ENCODE peak calls at places on chromosome 7, in nine cellular contexts. X is A549; F is substantia nigra; D is SK-N-SH; J is astrocyte; M is psoas muscle; N is mammary epithelial cell; O is CD8-positive, alpha-beta memory T cell; G is ovary. Q is an unnamed sample.

GRCh38 chr7:129530881-129531391 is 28.6 kb downstream of the SMKR1 start:
- DNase-seq in X (peak), F (no peak), D (no peak), J (peak), M (no peak), N (peak), O (no peak), G (no peak), Q (no peak)

GRCh38 chr7:137656227-137656849 is 190.4 kb downstream of the DGKI start:
- DNase-seq in X (peak), F (no peak), D (peak), J (peak), M (peak), N (peak), O (peak), G (peak), Q (peak)

GRCh38 chr7:55073051-55073511 is 54.3 kb downstream of the EGFR start:
- DNase-seq in X (peak), F (no peak), D (no peak), J (peak), M (no peak), N (peak), O (no peak), G (no peak), Q (no peak)

GRCh38 chr7:69782917-69783684 is 184.8 kb downstream of the AUTS2 start:
- DNase-seq in X (no peak), F (no peak), D (no peak), J (peak), M (peak), N (no peak), O (no peak), G (peak), Q (peak)

GRCh38 chr7:49433794-49434193 is 339.6 kb upstream of the VWC2 start:
- DNase-seq in X (no peak), F (no peak), D (no peak), J (no peak), M (no peak), N (no peak), O (no peak), G (no peak), Q (no peak)

GRCh38 chr7:16609842-16610450 is 35.6 kb downstream of the ANKMY2 start:
- DNase-seq in X (peak), F (no peak), D (no peak), J (no peak), M (no peak), N (no peak), O (no peak), G (no peak), Q (no peak)

GRCh38 chr7:157897686-157898085 is 560.9 kb downstream of the DNAJB6 start:
- DNase-seq in X (no peak), F (no peak), D (peak), J (no peak), M (no peak), N (no peak), O (no peak), G (no peak), Q (no peak)

GRCh38 chr7:129612112-129613015 is 844 bp downstream of the NRF1 start:
- DNase-seq in X (peak), F (no peak), D (peak), J (no peak), M (peak), N (peak), O (peak), G (peak), Q (no peak)

GRCh38 chr7:24401628-24402593 is 117.9 kb downstream of the NPY start:
- DNase-seq in X (peak), F (no peak), D (peak), J (peak), M (no peak), N (peak), O (no peak), G (no peak), Q (no peak)

GRCh38 chr7:151632750-151633515 is 113.2 kb upstream of the RHEB start:
- DNase-seq in X (no peak), F (no peak), D (no peak), J (peak), M (peak), N (peak), O (peak), G (peak), Q (no peak)

GRCh38 chr7:114930829-114931655 is 9.1 kb downstream of the MDFIC start:
- DNase-seq in X (no peak), F (no peak), D (no peak), J (peak), M (no peak), N (peak), O (no peak), G (no peak), Q (no peak)

GRCh38 chr7:116258734-116259133 is 48.4 kb downstream of the TES start:
- DNase-seq in X (peak), F (no peak), D (peak), J (no peak), M (no peak), N (peak), O (no peak), G (no peak), Q (no peak)

GRCh38 chr7:117784315-117784714 is 88.9 kb downstream of the CTTNBP2 start:
- DNase-seq in X (no peak), F (no peak), D (no peak), J (no peak), M (no peak), N (no peak), O (no peak), G (no peak), Q (no peak)

GRCh38 chr7:90597527-90597871 is 1.4 kb downstream of the CDK14 start:
- DNase-seq in X (no peak), F (no peak), D (no peak), J (no peak), M (no peak), N (no peak), O (no peak), G (no peak), Q (no peak)

GRCh38 chr7:97971120-97971989 is 18.6 kb downstream of the OCM2 start:
- DNase-seq in X (peak), F (no peak), D (peak), J (peak), M (no peak), N (peak), O (no peak), G (no peak), Q (no peak)

GRCh38 chr7:50448823-50449222 is 1.3 kb downstream of the FIGNL1 start:
- DNase-seq in X (no peak), F (no peak), D (no peak), J (no peak), M (no peak), N (no peak), O (no peak), G (no peak), Q (no peak)

GRCh38 chr7:28714452-28715120 is 243.5 kb downstream of the TRIL start:
- DNase-seq in X (no peak), F (no peak), D (no peak), J (no peak), M (no peak), N (no peak), O (no peak), G (no peak), Q (no peak)

GRCh38 chr7:36281945-36282727 is 107.5 kb upstream of the ANLN start:
- DNase-seq in X (no peak), F (no peak), D (no peak), J (no peak), M (no peak), N (no peak), O (no peak), G (no peak), Q (no peak)

GRCh38 chr7:32161708-32162107 is 91.5 kb upstream of the PDE1C start:
- DNase-seq in X (peak), F (no peak), D (no peak), J (peak), M (no peak), N (peak), O (no peak), G (no peak), Q (no peak)

GRCh38 chr7:94368371-94368791 is 26.3 kb upstream of the COL1A2 start:
- DNase-seq in X (no peak), F (no peak), D (peak), J (peak), M (no peak), N (peak), O (no peak), G (no peak), Q (no peak)

GRCh38 chr7:78499283-78499682 is 700.7 kb downstream of the PHTF2 start:
- DNase-seq in X (no peak), F (no peak), D (no peak), J (no peak), M (no peak), N (no peak), O (no peak), G (no peak), Q (no peak)

GRCh38 chr7:150481207-150481920 is 30.9 kb downstream of the GIMAP8 start:
- DNase-seq in X (no peak), F (no peak), D (no peak), J (no peak), M (no peak), N (no peak), O (peak), G (no peak), Q (no peak)

GRCh38 chr7:106840342-106840741 is 24.7 kb upstream of the PIK3CG start:
- DNase-seq in X (no peak), F (no peak), D (no peak), J (peak), M (no peak), N (peak), O (no peak), G (no peak), Q (no peak)

GRCh38 chr7:126185959-126186580 is 1066.7 kb downstream of the GRM8 start:
- DNase-seq in X (no peak), F (no peak), D (peak), J (no peak), M (no peak), N (peak), O (no peak), G (no peak), Q (no peak)

GRCh38 chr7:156777364-156778069 is 115.5 kb downstream of the LMBR1 start:
- DNase-seq in X (no peak), F (no peak), D (peak), J (peak), M (no peak), N (peak), O (no peak), G (no peak), Q (no peak)

GRCh38 chr7:155296788-155297516 is 726 bp upstream of the INSIG1 start:
- DNase-seq in X (peak), F (no peak), D (no peak), J (peak), M (peak), N (peak), O (peak), G (peak), Q (peak)

GRCh38 chr7:30019387-30019786 is 7.1 kb downstream of the FKBP14 start:
- DNase-seq in X (no peak), F (no peak), D (no peak), J (no peak), M (no peak), N (no peak), O (no peak), G (no peak), Q (no peak)

GRCh38 chr7:45267262-45267661 is 109.7 kb downstream of the RAMP3 start:
- DNase-seq in X (no peak), F (no peak), D (no peak), J (no peak), M (no peak), N (peak), O (no peak), G (no peak), Q (no peak)

GRCh38 chr7:39609084-39609461 is 14.3 kb upstream of the RALA start:
- DNase-seq in X (no peak), F (no peak), D (peak), J (peak), M (peak), N (peak), O (no peak), G (no peak), Q (no peak)

GRCh38 chr7:12653127-12653917 is 34.1 kb upstream of the ARL4A start:
- DNase-seq in X (no peak), F (no peak), D (no peak), J (peak), M (no peak), N (no peak), O (no peak), G (no peak), Q (no peak)
- H3K27ac ChIP-seq in X (no peak), F (no peak), D (peak), J (no peak), M (no peak), N (no peak), O (no peak), G (no peak), Q (no peak)

DNA sequence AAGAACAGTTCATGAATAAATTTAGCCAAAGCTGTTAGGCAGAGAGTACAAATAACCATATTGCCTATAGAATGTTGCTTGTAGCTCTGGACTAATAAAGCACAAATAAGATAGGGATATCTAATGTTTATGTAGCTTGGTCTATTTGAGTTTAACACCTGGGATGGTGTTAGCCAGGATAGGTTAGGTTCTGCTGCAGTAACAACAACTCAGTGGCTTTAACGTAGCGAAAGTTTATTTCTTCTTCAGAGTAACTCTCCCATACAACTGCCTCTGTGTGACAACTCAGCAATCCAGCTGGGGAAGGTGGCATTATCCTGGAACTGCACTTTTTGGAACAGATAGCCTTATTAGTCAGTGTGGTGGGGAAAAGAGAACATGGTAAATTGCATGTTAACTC is 52.2 kb upstream of the STEAP4 start:
- DNase-seq in X (no peak), F (no peak), D (no peak), J (no peak), M (no peak), N (no peak), O (no peak), G (no peak), Q (no peak)
- H3K27ac ChIP-seq in X (no peak), F (no peak), D (no peak), J (no peak), M (no peak), N (no peak), O (no peak), G (no peak), Q (no peak)

GRCh38 chr7:585229-585711 is 65.6 kb upstream of the PDGFA start:
- DNase-seq in X (no peak), F (no peak), D (no peak), J (no peak), M (no peak), N (no peak), O (no peak), G (no peak), Q (no peak)
- H3K27ac ChIP-seq in X (no peak), F (no peak), D (no peak), J (no peak), M (no peak), N (no peak), O (no peak), G (no peak), Q (no peak)

GRCh38 chr7:44147026-44147881 is 6.1 kb upstream of the MYL7 start:
- DNase-seq in X (no peak), F (no peak), D (peak), J (no peak), M (no peak), N (no peak), O (no peak), G (peak), Q (no peak)

GRCh38 chr7:44145419-44145968 is 4.4 kb upstream of the MYL7 start:
- DNase-seq in X (no peak), F (no peak), D (peak), J (no peak), M (no peak), N (no peak), O (peak), G (peak), Q (no peak)

GRCh38 chr7:44144426-44144967 is 3.4 kb upstream of the MYL7 start:
- DNase-seq in X (no peak), F (no peak), D (peak), J (no peak), M (no peak), N (no peak), O (no peak), G (peak), Q (no peak)

GRCh38 chr7:44144968-44145418 is 3.9 kb upstream of the MYL7 start:
- DNase-seq in X (no peak), F (no peak), D (peak), J (no peak), M (no peak), N (no peak), O (no peak), G (no peak), Q (no peak)

DNA sequence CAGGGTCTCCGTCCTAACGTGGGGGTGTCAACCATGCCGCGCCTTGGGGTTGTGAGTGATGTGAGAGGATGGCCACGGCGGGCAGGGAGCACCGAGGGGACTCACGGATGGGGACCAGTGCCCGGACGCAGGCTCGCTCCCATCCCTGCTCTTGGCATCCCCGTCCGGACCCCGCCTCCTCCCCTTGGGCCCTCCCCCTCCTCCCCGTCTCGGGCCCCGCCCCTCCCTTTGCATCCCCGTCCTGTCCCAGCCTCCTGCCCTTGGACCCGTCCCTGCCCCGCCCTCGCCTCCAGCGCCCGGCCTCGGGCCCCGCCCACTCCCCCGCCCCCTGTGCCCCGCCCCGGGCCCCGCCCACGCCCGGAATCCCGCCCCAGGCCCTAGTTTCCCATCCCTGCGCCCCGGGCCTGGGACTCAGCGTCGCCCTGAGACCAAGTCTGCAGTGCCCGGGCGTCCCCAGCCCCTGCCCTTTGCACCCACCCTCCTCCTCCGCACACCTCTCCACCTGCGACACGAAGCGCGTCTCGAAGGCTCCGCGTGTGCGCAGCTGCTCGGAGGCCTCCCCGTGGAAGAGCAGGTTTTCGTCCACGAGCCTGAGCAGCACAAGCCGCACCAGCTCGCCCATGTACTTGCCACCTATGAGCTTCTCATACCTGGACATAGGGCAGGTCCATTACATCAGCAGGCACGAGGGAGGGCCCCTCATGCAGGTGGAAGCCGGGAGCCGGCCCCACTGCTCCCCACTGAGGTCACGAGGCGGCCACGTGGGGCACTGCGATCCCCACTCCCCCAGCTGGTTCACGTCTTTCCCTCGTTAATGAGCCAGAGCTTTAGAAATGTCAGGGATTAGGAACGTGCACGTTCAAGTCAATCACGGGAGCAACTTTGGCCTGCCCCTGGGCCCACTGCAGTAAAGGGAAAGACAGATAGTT is 5.1 kb upstream of the MYL7 start:
- DNase-seq in X (peak), F (no peak), D (peak), J (no peak), M (peak), N (no peak), O (peak), G (peak), Q (peak)
- H3K27ac ChIP-seq in X (no peak), F (peak), D (no peak), J (no peak), M (no peak), N (no peak), O (no peak), G (no peak), Q (peak)

GRCh38 chr7:99380032-99380822 is 5.7 kb downstream of the ARPC1B start:
- DNase-seq in X (no peak), F (no peak), D (no peak), J (no peak), M (no peak), N (peak), O (peak), G (no peak), Q (peak)
- H3K27ac ChIP-seq in X (peak), F (peak), D (no peak), J (peak), M (peak), N (peak), O (peak), G (peak), Q (peak)

GRCh38 chr7:86904949-86905834 is 154.3 kb downstream of the ELAPOR2 start:
- DNase-seq in X (peak), F (no peak), D (peak), J (no peak), M (no peak), N (peak), O (no peak), G (no peak), Q (no peak)
- H3K27ac ChIP-seq in X (no peak), F (no peak), D (no peak), J (no peak), M (no peak), N (no peak), O (no peak), G (no peak), Q (no peak)

Q was measured in caudate nucleus.